ENCODE peak calls at places on chromosomes 12 and 14, in five cellular contexts. One of them, this sample, is unnamed.

GRCh38 chr12:123034022-123034541 is 53.6 kb downstream of the ARL6IP4 start:
- DNase-seq in neural progenitor cell: no peak
- DNase-seq in A549: no peak
- DNase-seq in lower lobe of right lung: no peak
- DNase-seq in Panc1: no peak
- DNase-seq in this sample: no peak

GRCh38 chr12:105418232-105418631 is 87.7 kb downstream of the C12orf75 start:
- DNase-seq in neural progenitor cell: no peak
- DNase-seq in A549: peak
- DNase-seq in lower lobe of right lung: no peak
- DNase-seq in Panc1: no peak
- DNase-seq in this sample: peak

GRCh38 chr14:52678591-52678990 is 16.8 kb downstream of the ERO1A start:
- DNase-seq in neural progenitor cell: no peak
- DNase-seq in A549: peak
- DNase-seq in lower lobe of right lung: no peak
- DNase-seq in Panc1: no peak
- DNase-seq in this sample: no peak

GRCh38 chr12:5000204-5000603 is 43.5 kb upstream of the KCNA5 start:
- DNase-seq in neural progenitor cell: no peak
- DNase-seq in A549: no peak
- DNase-seq in lower lobe of right lung: no peak
- DNase-seq in Panc1: no peak
- DNase-seq in this sample: no peak

GRCh38 chr12:132143328-132144071 is 619 bp downstream of the DDX51 start:
- DNase-seq in neural progenitor cell: peak
- DNase-seq in A549: no peak
- DNase-seq in lower lobe of right lung: no peak
- DNase-seq in Panc1: no peak
- DNase-seq in this sample: no peak

GRCh38 chr12:33988888-33989287 is 33.4 kb upstream of the ALG10 start:
- DNase-seq in neural progenitor cell: peak
- DNase-seq in A549: no peak
- DNase-seq in lower lobe of right lung: no peak
- DNase-seq in Panc1: no peak
- DNase-seq in this sample: no peak

GRCh38 chr12:98791406-98791805 is 146.3 kb downstream of the APAF1 start:
- DNase-seq in neural progenitor cell: no peak
- DNase-seq in A549: no peak
- DNase-seq in lower lobe of right lung: no peak
- DNase-seq in Panc1: no peak
- DNase-seq in this sample: no peak

GRCh38 chr12:47990351-47991105 is 13.7 kb downstream of the COL2A1 start:
- DNase-seq in neural progenitor cell: no peak
- DNase-seq in A549: no peak
- DNase-seq in lower lobe of right lung: no peak
- DNase-seq in Panc1: no peak
- DNase-seq in this sample: no peak

GRCh38 chr14:65287264-65288131 is 125.0 kb upstream of the FUT8 start:
- DNase-seq in neural progenitor cell: no peak
- DNase-seq in A549: no peak
- DNase-seq in lower lobe of right lung: no peak
- DNase-seq in Panc1: no peak
- DNase-seq in this sample: no peak

GRCh38 chr14:69079188-69079742 is 73.7 kb downstream of the DCAF5 start:
- DNase-seq in neural progenitor cell: no peak
- DNase-seq in A549: peak
- DNase-seq in lower lobe of right lung: no peak
- DNase-seq in Panc1: peak
- DNase-seq in this sample: no peak

GRCh38 chr14:20679907-20680306 is 4.5 kb upstream of the RNASE4 start:
- DNase-seq in neural progenitor cell: peak
- DNase-seq in A549: peak
- DNase-seq in lower lobe of right lung: no peak
- DNase-seq in Panc1: peak
- DNase-seq in this sample: no peak

GRCh38 chr12:5243014-5243413 is 188.9 kb upstream of the NTF3 start:
- DNase-seq in neural progenitor cell: no peak
- DNase-seq in A549: no peak
- DNase-seq in lower lobe of right lung: no peak
- DNase-seq in Panc1: no peak
- DNase-seq in this sample: no peak

GRCh38 chr14:89067293-89067972 is 243.0 kb downstream of the TTC8 start:
- DNase-seq in neural progenitor cell: no peak
- DNase-seq in A549: no peak
- DNase-seq in lower lobe of right lung: no peak
- DNase-seq in Panc1: no peak
- DNase-seq in this sample: no peak

GRCh38 chr14:35051796-35052195 is 5.7 kb downstream of the FAM177A1 start:
- DNase-seq in neural progenitor cell: no peak
- DNase-seq in A549: no peak
- DNase-seq in lower lobe of right lung: no peak
- DNase-seq in Panc1: no peak
- DNase-seq in this sample: no peak

GRCh38 chr12:607541-608001 is 55.7 kb downstream of the NINJ2 start:
- DNase-seq in neural progenitor cell: no peak
- DNase-seq in A549: no peak
- DNase-seq in lower lobe of right lung: no peak
- DNase-seq in Panc1: no peak
- DNase-seq in this sample: no peak

GRCh38 chr12:105451211-105451610 is 120.7 kb downstream of the C12orf75 start:
- DNase-seq in neural progenitor cell: no peak
- DNase-seq in A549: no peak
- DNase-seq in lower lobe of right lung: no peak
- DNase-seq in Panc1: no peak
- DNase-seq in this sample: peak

GRCh38 chr12:6607751-6608591 is 792 bp upstream of the CHD4 start:
- DNase-seq in neural progenitor cell: peak
- DNase-seq in A549: peak
- DNase-seq in lower lobe of right lung: peak
- DNase-seq in Panc1: no peak
- DNase-seq in this sample: no peak

GRCh38 chr12:104720346-104721064 is 237.6 kb downstream of the SLC41A2 start:
- DNase-seq in neural progenitor cell: no peak
- DNase-seq in A549: no peak
- DNase-seq in lower lobe of right lung: no peak
- DNase-seq in Panc1: no peak
- DNase-seq in this sample: no peak

GRCh38 chr12:22537000-22537544 is 7.3 kb downstream of the C2CD5 start:
- DNase-seq in neural progenitor cell: no peak
- DNase-seq in A549: no peak
- DNase-seq in lower lobe of right lung: no peak
- DNase-seq in Panc1: no peak
- DNase-seq in this sample: no peak

GRCh38 chr12:71602745-71603577 is 60.7 kb downstream of the ZFC3H1 start:
- DNase-seq in neural progenitor cell: no peak
- DNase-seq in A549: no peak
- DNase-seq in lower lobe of right lung: no peak
- DNase-seq in Panc1: no peak
- DNase-seq in this sample: no peak

GRCh38 chr14:99377951-99378350 is 102.7 kb downstream of the SETD3 start:
- DNase-seq in neural progenitor cell: no peak
- DNase-seq in A549: no peak
- DNase-seq in lower lobe of right lung: no peak
- DNase-seq in Panc1: no peak
- DNase-seq in this sample: no peak

GRCh38 chr12:108629824-108630476 is 3.7 kb downstream of the SELPLG start:
- DNase-seq in neural progenitor cell: no peak
- DNase-seq in A549: no peak
- DNase-seq in lower lobe of right lung: peak
- DNase-seq in Panc1: no peak
- DNase-seq in this sample: peak

GRCh38 chr12:45289245-45290217 is 73.6 kb downstream of the ANO6 start:
- DNase-seq in neural progenitor cell: no peak
- DNase-seq in A549: no peak
- DNase-seq in lower lobe of right lung: no peak
- DNase-seq in Panc1: no peak
- DNase-seq in this sample: no peak

GRCh38 chr12:119036878-119037493 is 55.6 kb downstream of the SRRM4 start:
- DNase-seq in neural progenitor cell: peak
- DNase-seq in A549: peak
- DNase-seq in lower lobe of right lung: no peak
- DNase-seq in Panc1: peak
- DNase-seq in this sample: no peak

GRCh38 chr12:122250047-122250446 is 16.2 kb downstream of the VPS33A start:
- DNase-seq in neural progenitor cell: no peak
- DNase-seq in A549: no peak
- DNase-seq in lower lobe of right lung: no peak
- DNase-seq in Panc1: no peak
- DNase-seq in this sample: no peak

GRCh38 chr12:57521475-57522018 is 1.1 kb upstream of the MBD6 start:
- DNase-seq in neural progenitor cell: peak
- DNase-seq in A549: no peak
- DNase-seq in lower lobe of right lung: peak
- DNase-seq in Panc1: peak
- DNase-seq in this sample: no peak
- H3K4me3 ChIP-seq in neural progenitor cell: peak
- H3K4me3 ChIP-seq in A549: peak
- H3K4me3 ChIP-seq in lower lobe of right lung: peak
- H3K4me3 ChIP-seq in Panc1: peak
- H3K4me3 ChIP-seq in this sample: peak

DNA sequence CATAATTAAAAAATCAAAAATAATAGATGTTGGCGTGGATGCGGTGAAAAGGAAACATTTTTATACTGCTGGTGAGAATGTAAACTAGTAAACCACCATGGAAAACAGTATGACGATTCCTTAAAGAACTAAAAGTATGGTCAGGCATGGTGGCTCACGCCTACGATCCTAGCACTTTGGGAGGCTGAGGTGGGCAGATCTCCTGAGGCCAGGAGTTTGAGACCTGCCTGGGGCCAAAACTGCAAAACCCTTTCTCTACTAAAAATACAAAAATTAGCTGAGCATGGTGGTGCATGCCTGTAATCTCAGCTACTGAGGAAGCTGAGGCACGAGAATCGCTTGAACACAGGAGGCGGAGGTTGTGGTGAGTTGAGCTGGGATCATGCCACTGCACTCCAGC is 195.7 kb upstream of the BMP4 start:
- DNase-seq in neural progenitor cell: no peak
- DNase-seq in A549: no peak
- DNase-seq in lower lobe of right lung: no peak
- DNase-seq in Panc1: no peak
- DNase-seq in this sample: no peak
- H3K4me3 ChIP-seq in neural progenitor cell: no peak
- H3K4me3 ChIP-seq in A549: no peak
- H3K4me3 ChIP-seq in lower lobe of right lung: no peak
- H3K4me3 ChIP-seq in Panc1: no peak
- H3K4me3 ChIP-seq in this sample: no peak

DNA sequence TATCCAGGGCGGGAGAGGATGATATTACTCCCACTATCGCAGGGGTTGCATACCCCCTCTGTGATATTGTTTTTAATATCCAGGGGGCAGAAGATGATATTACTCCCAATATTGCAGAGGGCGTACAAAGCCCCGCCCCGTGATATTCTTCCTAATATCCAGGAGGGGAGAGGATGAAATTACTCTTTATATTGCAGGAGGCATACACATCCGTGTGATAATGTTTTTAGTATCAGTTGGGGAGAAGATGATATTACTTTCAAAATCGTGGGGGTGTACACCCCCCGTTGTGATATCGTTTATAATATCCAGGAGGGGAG is 52.9 kb upstream of the OXA1L start:
- DNase-seq in neural progenitor cell: no peak
- DNase-seq in A549: no peak
- DNase-seq in lower lobe of right lung: no peak
- DNase-seq in Panc1: no peak
- DNase-seq in this sample: no peak
- H3K4me3 ChIP-seq in neural progenitor cell: peak
- H3K4me3 ChIP-seq in A549: peak
- H3K4me3 ChIP-seq in lower lobe of right lung: peak
- H3K4me3 ChIP-seq in Panc1: peak
- H3K4me3 ChIP-seq in this sample: peak

DNA sequence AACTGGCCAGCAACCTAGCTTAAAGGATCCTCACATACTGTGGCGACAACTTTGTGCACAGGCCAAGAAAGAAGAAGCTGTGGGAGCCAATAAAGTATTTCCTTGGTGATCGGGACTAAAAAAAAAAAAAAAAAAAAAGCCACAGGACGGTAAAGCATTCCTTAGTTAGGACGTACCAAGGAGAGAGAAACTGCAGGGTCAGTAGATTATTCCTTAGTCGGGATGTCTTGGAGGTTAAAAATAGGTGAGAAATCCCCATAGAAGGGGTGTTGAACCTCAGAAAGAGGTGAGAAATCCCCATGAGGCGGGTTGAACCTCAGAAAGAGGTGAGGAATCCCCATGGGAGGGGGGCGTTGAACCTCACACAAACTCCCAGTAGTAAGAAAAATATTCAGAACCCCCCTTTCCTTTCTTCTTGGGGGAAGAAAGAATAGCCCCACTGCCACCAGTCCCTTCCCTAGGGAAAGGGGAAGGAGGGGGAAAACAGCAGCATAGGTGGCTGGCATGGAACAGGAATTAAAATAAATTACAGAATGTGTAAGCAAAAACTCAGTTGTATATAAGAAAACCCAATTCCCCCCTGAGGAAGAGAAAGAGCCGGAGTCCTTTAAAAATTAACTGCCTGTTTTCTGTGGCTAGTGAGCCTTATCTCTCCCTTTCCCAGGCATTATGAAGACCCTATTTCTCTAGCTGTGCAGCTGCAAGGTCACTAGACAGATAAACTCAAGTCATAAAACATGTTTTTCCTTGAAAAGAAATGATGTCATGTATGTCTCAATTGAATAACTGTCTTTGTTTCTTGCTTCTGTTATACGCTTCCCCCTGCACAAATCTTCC is 26.8 kb downstream of the KLRK1 start:
- DNase-seq in neural progenitor cell: no peak
- DNase-seq in A549: no peak
- DNase-seq in lower lobe of right lung: no peak
- DNase-seq in Panc1: no peak
- DNase-seq in this sample: no peak
- H3K4me3 ChIP-seq in neural progenitor cell: peak
- H3K4me3 ChIP-seq in A549: no peak
- H3K4me3 ChIP-seq in lower lobe of right lung: no peak
- H3K4me3 ChIP-seq in Panc1: peak
- H3K4me3 ChIP-seq in this sample: no peak

GRCh38 chr14:36582874-36583241 is 444 bp upstream of the NKX2-8 start:
- DNase-seq in neural progenitor cell: peak
- DNase-seq in A549: no peak
- DNase-seq in lower lobe of right lung: no peak
- DNase-seq in Panc1: no peak
- DNase-seq in this sample: no peak

GRCh38 chr14:36580141-36580855 is 2.1 kb downstream of the NKX2-8 start:
- DNase-seq in neural progenitor cell: peak
- DNase-seq in A549: no peak
- DNase-seq in lower lobe of right lung: no peak
- DNase-seq in Panc1: no peak
- DNase-seq in this sample: no peak

GRCh38 chr14:36579573-36580140 is 2.8 kb downstream of the NKX2-8 start:
- DNase-seq in neural progenitor cell: peak
- DNase-seq in A549: no peak
- DNase-seq in lower lobe of right lung: no peak
- DNase-seq in Panc1: no peak
- DNase-seq in this sample: no peak

GRCh38 chr14:36582011-36582873 is at the start of gene NKX2-8:
- DNase-seq in neural progenitor cell: peak
- DNase-seq in A549: peak
- DNase-seq in lower lobe of right lung: peak
- DNase-seq in Panc1: no peak
- DNase-seq in this sample: no peak

GRCh38 chr14:36580856-36581831 is 1.3 kb downstream of the NKX2-8 start:
- DNase-seq in neural progenitor cell: peak
- DNase-seq in A549: peak
- DNase-seq in lower lobe of right lung: peak
- DNase-seq in Panc1: no peak
- DNase-seq in this sample: no peak
- H3K4me3 ChIP-seq in neural progenitor cell: peak
- H3K4me3 ChIP-seq in A549: peak
- H3K4me3 ChIP-seq in lower lobe of right lung: peak
- H3K4me3 ChIP-seq in Panc1: peak
- H3K4me3 ChIP-seq in this sample: peak

GRCh38 chr12:76119887-76120286 is 35.4 kb upstream of the NAP1L1 start:
- DNase-seq in neural progenitor cell: peak
- DNase-seq in A549: no peak
- DNase-seq in lower lobe of right lung: no peak
- DNase-seq in Panc1: no peak
- DNase-seq in this sample: no peak
- H3K4me3 ChIP-seq in neural progenitor cell: no peak
- H3K4me3 ChIP-seq in A549: no peak
- H3K4me3 ChIP-seq in lower lobe of right lung: no peak
- H3K4me3 ChIP-seq in Panc1: no peak
- H3K4me3 ChIP-seq in this sample: no peak

This sample was measured in skeletal muscle cell.